ENCODE peak calls at places on chromosomes 1 and 21, in ten cellular contexts. One of them, this sample, is unnamed.
A peak's percentile ranks its signal among the peaks of the same experiment; 100 is the strongest.

GRCh38 chr1:205248793-205249601 is 21.3 kb downstream of the TMCC2 start:
- DNase-seq in aorta: peak; percentile 86
- DNase-seq in CD4-positive, alpha-beta memory T cell: no peak
- DNase-seq in astrocyte of the cerebellum: no peak
- DNase-seq in esophagus squamous epithelium: no peak
- DNase-seq in cardiac fibroblast: peak; percentile 43
- DNase-seq in HL-60: no peak
- DNase-seq in transverse colon: peak; percentile 73
- DNase-seq in dorsolateral prefrontal cortex: peak; percentile 80
- DNase-seq in cardiac muscle cell: peak; percentile 68
- DNase-seq in this sample: no peak

GRCh38 chr1:119326251-119326650 is 42.3 kb upstream of the HAO2 start:
- DNase-seq in cardiac muscle cell: no peak
- DNase-seq in astrocyte of the cerebellum: no peak
- DNase-seq in aorta: no peak
- DNase-seq in transverse colon: no peak
- DNase-seq in HL-60: no peak
- DNase-seq in cardiac fibroblast: no peak
- DNase-seq in esophagus squamous epithelium: no peak
- DNase-seq in dorsolateral prefrontal cortex: no peak
- DNase-seq in CD4-positive, alpha-beta memory T cell: no peak
- DNase-seq in this sample: no peak

GRCh38 chr1:186925881-186926676 is 97.3 kb downstream of the PLA2G4A start:
- DNase-seq in cardiac muscle cell: peak; percentile 41
- DNase-seq in esophagus squamous epithelium: no peak
- DNase-seq in aorta: no peak
- DNase-seq in cardiac fibroblast: no peak
- DNase-seq in HL-60: no peak
- DNase-seq in transverse colon: no peak
- DNase-seq in dorsolateral prefrontal cortex: no peak
- DNase-seq in astrocyte of the cerebellum: no peak
- DNase-seq in CD4-positive, alpha-beta memory T cell: no peak
- DNase-seq in this sample: peak; percentile 44

GRCh38 chr1:44240802-44241671 is 27.8 kb downstream of the DMAP1 start:
- DNase-seq in dorsolateral prefrontal cortex: no peak
- DNase-seq in CD4-positive, alpha-beta memory T cell: no peak
- DNase-seq in aorta: no peak
- DNase-seq in transverse colon: peak; percentile 6
- DNase-seq in astrocyte of the cerebellum: no peak
- DNase-seq in cardiac muscle cell: no peak
- DNase-seq in esophagus squamous epithelium: no peak
- DNase-seq in cardiac fibroblast: no peak
- DNase-seq in HL-60: no peak
- DNase-seq in this sample: no peak

GRCh38 chr1:101203812-101204540 is 32.8 kb upstream of the S1PR1 start:
- DNase-seq in esophagus squamous epithelium: no peak
- DNase-seq in HL-60: no peak
- DNase-seq in dorsolateral prefrontal cortex: no peak
- DNase-seq in cardiac fibroblast: peak; percentile 52
- DNase-seq in cardiac muscle cell: peak; percentile 45
- DNase-seq in aorta: no peak
- DNase-seq in CD4-positive, alpha-beta memory T cell: no peak
- DNase-seq in transverse colon: no peak
- DNase-seq in astrocyte of the cerebellum: peak; percentile 18
- DNase-seq in this sample: no peak

GRCh38 chr1:59146651-59147358 is 150.1 kb upstream of the FGGY start:
- DNase-seq in aorta: peak; percentile 75
- DNase-seq in cardiac fibroblast: peak; percentile 40
- DNase-seq in HL-60: no peak
- DNase-seq in transverse colon: peak; percentile 56
- DNase-seq in esophagus squamous epithelium: no peak
- DNase-seq in CD4-positive, alpha-beta memory T cell: peak; percentile 39
- DNase-seq in cardiac muscle cell: peak; percentile 48
- DNase-seq in astrocyte of the cerebellum: no peak
- DNase-seq in dorsolateral prefrontal cortex: peak; percentile 54
- DNase-seq in this sample: no peak

GRCh38 chr21:44802396-44803153 is 955 bp upstream of the UBE2G2 start:
- DNase-seq in astrocyte of the cerebellum: no peak
- DNase-seq in CD4-positive, alpha-beta memory T cell: no peak
- DNase-seq in transverse colon: no peak
- DNase-seq in HL-60: no peak
- DNase-seq in cardiac fibroblast: peak; percentile 13
- DNase-seq in dorsolateral prefrontal cortex: no peak
- DNase-seq in cardiac muscle cell: no peak
- DNase-seq in aorta: no peak
- DNase-seq in esophagus squamous epithelium: no peak
- DNase-seq in this sample: no peak

GRCh38 chr1:995665-996633 is 3.9 kb downstream of the HES4 start:
- DNase-seq in transverse colon: no peak
- DNase-seq in astrocyte of the cerebellum: no peak
- DNase-seq in cardiac fibroblast: no peak
- DNase-seq in HL-60: no peak
- DNase-seq in dorsolateral prefrontal cortex: no peak
- DNase-seq in CD4-positive, alpha-beta memory T cell: no peak
- DNase-seq in aorta: no peak
- DNase-seq in cardiac muscle cell: no peak
- DNase-seq in esophagus squamous epithelium: no peak
- DNase-seq in this sample: no peak

GRCh38 chr1:31181515-31182343 is 58.0 kb downstream of the NKAIN1 start:
- DNase-seq in CD4-positive, alpha-beta memory T cell: peak; percentile 18
- DNase-seq in esophagus squamous epithelium: no peak
- DNase-seq in HL-60: no peak
- DNase-seq in transverse colon: peak; percentile 61
- DNase-seq in dorsolateral prefrontal cortex: peak; percentile 79
- DNase-seq in cardiac fibroblast: peak; percentile 49
- DNase-seq in aorta: peak; percentile 63
- DNase-seq in cardiac muscle cell: peak; percentile 66
- DNase-seq in astrocyte of the cerebellum: no peak
- DNase-seq in this sample: no peak
- H3K4me3 ChIP-seq in CD4-positive, alpha-beta memory T cell: no peak overlapping the region
- H3K4me3 ChIP-seq in esophagus squamous epithelium: peak overlapping the region; percentile 19
- H3K4me3 ChIP-seq in HL-60: peak overlapping the region; percentile 29
- H3K4me3 ChIP-seq in transverse colon: no peak overlapping the region
- H3K4me3 ChIP-seq in dorsolateral prefrontal cortex: peak overlapping the region; percentile 32
- H3K4me3 ChIP-seq in cardiac fibroblast: peak overlapping the region; percentile 32
- H3K4me3 ChIP-seq in aorta: no peak overlapping the region
- H3K4me3 ChIP-seq in cardiac muscle cell: no peak overlapping the region
- H3K4me3 ChIP-seq in astrocyte of the cerebellum: no peak overlapping the region
- H3K4me3 ChIP-seq in this sample: no peak overlapping the region

GRCh38 chr1:55213885-55214213 is 1.3 kb downstream of the USP24 start:
- DNase-seq in cardiac fibroblast: no peak
- DNase-seq in cardiac muscle cell: no peak
- DNase-seq in CD4-positive, alpha-beta memory T cell: no peak
- DNase-seq in esophagus squamous epithelium: no peak
- DNase-seq in aorta: no peak
- DNase-seq in astrocyte of the cerebellum: no peak
- DNase-seq in HL-60: no peak
- DNase-seq in dorsolateral prefrontal cortex: no peak
- DNase-seq in transverse colon: no peak
- DNase-seq in this sample: no peak

GRCh38 chr1:55211456-55211855 is 3.7 kb downstream of the USP24 start:
- DNase-seq in esophagus squamous epithelium: no peak
- DNase-seq in dorsolateral prefrontal cortex: no peak
- DNase-seq in transverse colon: no peak
- DNase-seq in HL-60: no peak
- DNase-seq in astrocyte of the cerebellum: no peak
- DNase-seq in cardiac muscle cell: no peak
- DNase-seq in aorta: no peak
- DNase-seq in CD4-positive, alpha-beta memory T cell: no peak
- DNase-seq in cardiac fibroblast: no peak
- DNase-seq in this sample: no peak

GRCh38 chr1:55213029-55213884 is 1.9 kb downstream of the USP24 start:
- DNase-seq in esophagus squamous epithelium: no peak
- DNase-seq in HL-60: no peak
- DNase-seq in astrocyte of the cerebellum: no peak
- DNase-seq in cardiac muscle cell: no peak
- DNase-seq in CD4-positive, alpha-beta memory T cell: no peak
- DNase-seq in cardiac fibroblast: no peak
- DNase-seq in aorta: no peak
- DNase-seq in dorsolateral prefrontal cortex: no peak
- DNase-seq in transverse colon: no peak
- DNase-seq in this sample: no peak

GRCh38 chr1:55211909-55212308 is 3.3 kb downstream of the USP24 start:
- DNase-seq in transverse colon: no peak
- DNase-seq in esophagus squamous epithelium: no peak
- DNase-seq in CD4-positive, alpha-beta memory T cell: no peak
- DNase-seq in aorta: no peak
- DNase-seq in astrocyte of the cerebellum: no peak
- DNase-seq in HL-60: no peak
- DNase-seq in cardiac fibroblast: no peak
- DNase-seq in dorsolateral prefrontal cortex: no peak
- DNase-seq in cardiac muscle cell: no peak
- DNase-seq in this sample: no peak

GRCh38 chr1:55212349-55213028 is 2.7 kb downstream of the USP24 start:
- DNase-seq in cardiac muscle cell: no peak
- DNase-seq in cardiac fibroblast: no peak
- DNase-seq in astrocyte of the cerebellum: no peak
- DNase-seq in aorta: no peak
- DNase-seq in CD4-positive, alpha-beta memory T cell: no peak
- DNase-seq in dorsolateral prefrontal cortex: no peak
- DNase-seq in esophagus squamous epithelium: no peak
- DNase-seq in HL-60: no peak
- DNase-seq in transverse colon: no peak
- DNase-seq in this sample: no peak
- H3K4me3 ChIP-seq in cardiac muscle cell: peak overlapping the region; percentile 61
- H3K4me3 ChIP-seq in cardiac fibroblast: no peak overlapping the region
- H3K4me3 ChIP-seq in astrocyte of the cerebellum: no peak overlapping the region
- H3K4me3 ChIP-seq in aorta: no peak overlapping the region
- H3K4me3 ChIP-seq in CD4-positive, alpha-beta memory T cell: peak overlapping the region; percentile 19
- H3K4me3 ChIP-seq in dorsolateral prefrontal cortex: peak overlapping the region; percentile 82
- H3K4me3 ChIP-seq in esophagus squamous epithelium: peak overlapping the region; percentile 80
- H3K4me3 ChIP-seq in HL-60: peak overlapping the region; percentile 89
- H3K4me3 ChIP-seq in transverse colon: no peak overlapping the region
- H3K4me3 ChIP-seq in this sample: peak overlapping the region; percentile 82

DNA sequence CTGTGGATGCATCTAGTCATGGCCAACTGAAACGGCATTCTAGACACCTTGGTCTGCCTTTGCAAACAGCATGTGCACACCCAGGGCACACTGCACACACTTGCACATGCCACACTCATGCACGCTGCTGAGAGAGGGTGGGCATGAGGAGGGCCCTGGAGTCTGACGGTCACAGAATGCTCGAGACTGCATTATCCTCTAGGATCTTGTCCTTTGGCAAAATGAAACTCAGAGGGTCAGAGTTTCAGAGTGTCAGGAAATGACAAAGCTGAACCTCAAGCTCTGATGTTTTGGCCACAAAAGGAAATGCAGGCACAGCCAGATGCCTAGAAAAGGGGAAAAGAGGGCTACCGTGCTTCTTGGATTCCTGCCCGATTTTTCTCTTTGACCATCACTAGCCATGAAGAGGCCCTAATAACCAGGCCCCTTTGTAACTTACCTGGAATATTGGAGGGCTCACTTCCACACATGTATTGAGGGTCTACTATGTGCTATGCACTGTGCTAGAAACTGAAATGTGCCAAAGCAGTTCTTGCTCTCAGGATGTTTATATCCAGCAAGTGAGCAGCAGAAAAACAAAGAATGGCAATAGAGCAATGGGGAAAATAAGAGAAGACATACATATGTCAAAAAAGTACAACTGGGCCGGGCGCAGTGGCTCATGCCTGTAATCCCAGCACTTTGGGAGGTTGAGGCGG is 65.4 kb downstream of the TOMM20 start:
- DNase-seq in transverse colon: no peak
- DNase-seq in CD4-positive, alpha-beta memory T cell: no peak
- DNase-seq in HL-60: no peak
- DNase-seq in aorta: no peak
- DNase-seq in cardiac fibroblast: no peak
- DNase-seq in astrocyte of the cerebellum: no peak
- DNase-seq in dorsolateral prefrontal cortex: no peak
- DNase-seq in esophagus squamous epithelium: no peak
- DNase-seq in cardiac muscle cell: no peak
- DNase-seq in this sample: no peak
- H3K4me3 ChIP-seq in transverse colon: no peak overlapping the region
- H3K4me3 ChIP-seq in CD4-positive, alpha-beta memory T cell: no peak overlapping the region
- H3K4me3 ChIP-seq in HL-60: no peak overlapping the region
- H3K4me3 ChIP-seq in aorta: no peak overlapping the region
- H3K4me3 ChIP-seq in cardiac fibroblast: no peak overlapping the region
- H3K4me3 ChIP-seq in astrocyte of the cerebellum: no peak overlapping the region
- H3K4me3 ChIP-seq in dorsolateral prefrontal cortex: no peak overlapping the region
- H3K4me3 ChIP-seq in esophagus squamous epithelium: no peak overlapping the region
- H3K4me3 ChIP-seq in cardiac muscle cell: no peak overlapping the region
- H3K4me3 ChIP-seq in this sample: no peak overlapping the region

GRCh38 chr1:151132676-151133338 is 13.6 kb downstream of the SEMA6C start:
- DNase-seq in astrocyte of the cerebellum: no peak
- DNase-seq in cardiac muscle cell: no peak
- DNase-seq in esophagus squamous epithelium: no peak
- DNase-seq in aorta: no peak
- DNase-seq in transverse colon: no peak
- DNase-seq in CD4-positive, alpha-beta memory T cell: no peak
- DNase-seq in cardiac fibroblast: no peak
- DNase-seq in HL-60: no peak
- DNase-seq in dorsolateral prefrontal cortex: no peak
- DNase-seq in this sample: no peak

GRCh38 chr1:151134396-151134795 is 12.0 kb downstream of the SEMA6C start:
- DNase-seq in dorsolateral prefrontal cortex: no peak
- DNase-seq in astrocyte of the cerebellum: no peak
- DNase-seq in esophagus squamous epithelium: no peak
- DNase-seq in CD4-positive, alpha-beta memory T cell: no peak
- DNase-seq in transverse colon: no peak
- DNase-seq in aorta: no peak
- DNase-seq in HL-60: no peak
- DNase-seq in cardiac fibroblast: no peak
- DNase-seq in cardiac muscle cell: no peak
- DNase-seq in this sample: no peak

GRCh38 chr1:151130837-151131586 is 15.4 kb downstream of the SEMA6C start:
- DNase-seq in astrocyte of the cerebellum: peak; percentile 69
- DNase-seq in cardiac fibroblast: peak; percentile 85
- DNase-seq in esophagus squamous epithelium: peak; percentile 39
- DNase-seq in cardiac muscle cell: peak; percentile 96
- DNase-seq in transverse colon: peak; percentile 84
- DNase-seq in HL-60: no peak
- DNase-seq in dorsolateral prefrontal cortex: peak; percentile 79
- DNase-seq in CD4-positive, alpha-beta memory T cell: peak; percentile 59
- DNase-seq in aorta: peak; percentile 90
- DNase-seq in this sample: peak; percentile 53

GRCh38 chr1:151133339-151133761 is 13.1 kb downstream of the SEMA6C start:
- DNase-seq in aorta: no peak
- DNase-seq in esophagus squamous epithelium: no peak
- DNase-seq in HL-60: no peak
- DNase-seq in cardiac fibroblast: no peak
- DNase-seq in transverse colon: no peak
- DNase-seq in CD4-positive, alpha-beta memory T cell: no peak
- DNase-seq in dorsolateral prefrontal cortex: no peak
- DNase-seq in cardiac muscle cell: peak; percentile 14
- DNase-seq in astrocyte of the cerebellum: no peak
- DNase-seq in this sample: no peak

DNA sequence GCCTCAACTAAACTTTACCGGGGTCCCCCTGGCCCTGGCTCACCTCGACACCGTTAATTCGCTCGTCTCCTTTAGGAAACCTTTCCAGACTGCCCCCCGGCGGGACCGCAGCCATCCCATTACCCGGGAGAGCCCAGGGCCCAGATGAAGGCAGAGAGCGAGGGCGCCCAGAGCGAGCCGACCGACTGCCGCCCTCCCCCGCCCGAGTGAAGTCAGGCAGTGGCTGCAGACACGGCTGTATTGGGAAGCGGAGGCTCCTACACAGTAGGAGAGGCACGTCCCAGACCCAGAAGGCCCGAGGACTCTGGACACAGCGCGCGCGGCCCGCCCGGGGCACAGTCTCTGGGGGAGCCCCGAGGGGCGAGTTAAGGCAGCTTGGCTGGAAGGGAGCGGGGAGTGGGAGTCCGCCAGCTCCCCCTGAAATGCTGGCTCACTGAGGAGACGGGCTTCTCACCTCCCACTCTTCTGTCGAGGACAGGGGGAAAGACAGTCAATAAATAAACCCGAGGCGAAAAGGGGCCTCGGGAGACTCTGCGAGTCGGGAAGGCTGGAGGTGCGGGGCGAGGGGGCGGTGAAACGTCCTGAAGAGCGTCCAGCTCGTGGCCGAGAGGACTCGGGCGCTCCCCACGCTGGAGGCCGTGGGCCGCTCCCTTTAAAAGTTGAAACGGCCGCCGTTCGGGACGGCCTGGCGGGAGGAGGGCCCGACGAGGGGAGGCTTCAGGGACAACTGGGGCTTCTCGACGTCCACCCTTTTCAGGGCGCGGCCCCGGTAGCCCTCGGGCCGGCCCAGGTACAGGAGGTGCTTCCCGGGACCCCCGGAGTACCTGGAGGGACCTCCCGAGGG is 14.4 kb downstream of the SEMA6C start:
- DNase-seq in cardiac muscle cell: peak; percentile 52
- DNase-seq in aorta: peak; percentile 51
- DNase-seq in dorsolateral prefrontal cortex: no peak
- DNase-seq in astrocyte of the cerebellum: no peak
- DNase-seq in transverse colon: peak; percentile 26
- DNase-seq in cardiac fibroblast: peak; percentile 27
- DNase-seq in CD4-positive, alpha-beta memory T cell: no peak
- DNase-seq in HL-60: no peak
- DNase-seq in esophagus squamous epithelium: no peak
- DNase-seq in this sample: no peak
- H3K4me3 ChIP-seq in cardiac muscle cell: no peak overlapping the region
- H3K4me3 ChIP-seq in aorta: no peak overlapping the region
- H3K4me3 ChIP-seq in dorsolateral prefrontal cortex: peak overlapping the region; percentile 50
- H3K4me3 ChIP-seq in astrocyte of the cerebellum: peak overlapping the region; percentile 27
- H3K4me3 ChIP-seq in transverse colon: no peak overlapping the region
- H3K4me3 ChIP-seq in cardiac fibroblast: no peak overlapping the region
- H3K4me3 ChIP-seq in CD4-positive, alpha-beta memory T cell: no peak overlapping the region
- H3K4me3 ChIP-seq in HL-60: no peak overlapping the region
- H3K4me3 ChIP-seq in esophagus squamous epithelium: peak overlapping the region; percentile 51
- H3K4me3 ChIP-seq in this sample: peak overlapping the region; percentile 21